ENCODE peak calls at places on chromosomes 7 and 10, in four cellular contexts. Q is HL-60, L is left ventricle myocardium inferior, H is neural progenitor cell. B is an unnamed sample. For H3K27me3, the result is how much of the 10 kb centered on the place peaks cover.

GRCh38 chr10:124524991-124525653 is 63.5 kb downstream of the LHPP start:
- DNase-seq in L (peak), Q (no peak), H (no peak), B (no peak)

GRCh38 chr10:4691776-4692175 is 134.2 kb upstream of the AKR1E2 start:
- DNase-seq in H (no peak), L (no peak), Q (no peak), B (no peak)

GRCh38 chr7:130699686-130700085 is 13.3 kb upstream of the TSGA13 start:
- DNase-seq in L (no peak), H (no peak), Q (no peak), B (no peak)

GRCh38 chr10:131928248-131929095 is 27.7 kb downstream of the PPP2R2D start:
- DNase-seq in H (no peak), L (peak), Q (no peak), B (no peak)

GRCh38 chr7:14826426-14826825 is 76.1 kb downstream of the DGKB start:
- DNase-seq in Q (no peak), L (no peak), H (no peak), B (no peak)

GRCh38 chr7:71521506-71521905 is 389.6 kb downstream of the GALNT17 start:
- DNase-seq in L (no peak), Q (no peak), H (no peak), B (no peak)

GRCh38 chr7:106382129-106382528 is 97.3 kb upstream of the NAMPT start:
- DNase-seq in L (no peak), Q (no peak), H (no peak), B (no peak)

GRCh38 chr7:101488826-101489572 is 126.3 kb downstream of the COL26A1 start:
- DNase-seq in Q (no peak), L (no peak), H (no peak), B (peak)

GRCh38 chr10:129837909-129838582 is 126.0 kb downstream of the EBF3 start:
- DNase-seq in Q (no peak), L (no peak), H (no peak), B (no peak)

GRCh38 chr10:4074559-4075407 is 289.8 kb upstream of the KLF6 start:
- DNase-seq in Q (no peak), H (no peak), L (peak), B (no peak)

GRCh38 chr10:75042292-75042974 is 69.0 kb upstream of the SAMD8 start:
- DNase-seq in Q (no peak), H (no peak), L (no peak), B (no peak)

GRCh38 chr7:34133356-34133982 is 228.1 kb downstream of the BMPER start:
- DNase-seq in L (no peak), H (no peak), Q (no peak), B (no peak)

GRCh38 chr10:8331387-8331786 is 276.9 kb downstream of the GATA3 start:
- DNase-seq in Q (no peak), L (no peak), H (no peak), B (no peak)

GRCh38 chr7:44262031-44262430 is 61.3 kb downstream of the YKT6 start:
- DNase-seq in Q (no peak), H (no peak), L (no peak), B (no peak)

GRCh38 chr10:926075-926698 is 5.3 kb downstream of the LARP4B start:
- DNase-seq in H (no peak), Q (no peak), L (no peak), B (no peak)

GRCh38 chr10:102367441-102367840 is 28.1 kb upstream of the NFKB2 start:
- DNase-seq in Q (no peak), L (no peak), H (no peak), B (no peak)

GRCh38 chr7:37342665-37343471 is 105.8 kb downstream of the ELMO1 start:
- DNase-seq in H (no peak), Q (peak), L (no peak), B (no peak)

GRCh38 chr7:142857625-142858024 is 2.7 kb downstream of the EPHB6 start:
- DNase-seq in Q (no peak), L (no peak), H (no peak), B (no peak)

GRCh38 chr10:69061305-69062161 is 26.4 kb upstream of the SRGN start:
- DNase-seq in Q (peak), L (peak), H (no peak), B (no peak)

GRCh38 chr7:132537451-132537850 is 38.8 kb downstream of the PLXNA4 start:
- DNase-seq in Q (no peak), H (no peak), L (no peak), B (no peak)

GRCh38 chr7:107075863-107076574 is 31.5 kb downstream of the PRKAR2B start:
- DNase-seq in Q (no peak), H (no peak), L (no peak), B (no peak)

GRCh38 chr7:3998060-3998459 is 684.0 kb upstream of the FOXK1 start:
- DNase-seq in Q (no peak), H (no peak), L (no peak), B (no peak)

GRCh38 chr7:137084607-137085380 is 216.3 kb downstream of the CHRM2 start:
- DNase-seq in Q (no peak), H (no peak), L (no peak), B (no peak)

GRCh38 chr7:1532456-1533254 is 2.2 kb downstream of the MAFK start:
- DNase-seq in L (peak), Q (peak), H (no peak), B (no peak)

GRCh38 chr7:94971051-94971867 is 63.9 kb downstream of the PPP1R9A start:
- DNase-seq in H (no peak), Q (no peak), L (no peak), B (no peak)

GRCh38 chr7:19920200-19920599 is 146.8 kb upstream of the TMEM196 start:
- DNase-seq in Q (no peak), H (no peak), L (no peak), B (no peak)

GRCh38 chr7:105932835-105933477 is 30.1 kb upstream of the CDHR3 start:
- DNase-seq in H (peak), L (no peak), Q (no peak), B (no peak)

GRCh38 chr10:119595134-119595714 is 1.5 kb downstream of the TIAL1 start:
- DNase-seq in L (no peak), H (peak), Q (no peak), B (peak)

GRCh38 chr10:57898231-57898630 is 369.5 kb downstream of the IPMK start:
- DNase-seq in L (no peak), Q (no peak), H (no peak), B (no peak)

GRCh38 chr10:43809211-43809930 is 160.7 kb upstream of the ZNF32 start:
- DNase-seq in L (no peak), Q (no peak), H (no peak), B (no peak)

GRCh38 chr7:6691609-6692106 is 15.1 kb downstream of the ZNF12 start:
- DNase-seq in Q (no peak), L (no peak), H (no peak), B (no peak)

GRCh38 chr10:73893386-73893785 is 17.5 kb upstream of the PLAU start:
- DNase-seq in Q (no peak), H (no peak), L (no peak), B (no peak)

GRCh38 chr10:15485684-15486316 is 114.7 kb upstream of the FAM171A1 start:
- DNase-seq in Q (no peak), L (no peak), H (no peak), B (no peak)

GRCh38 chr7:128458956-128459355 is 3.3 kb downstream of the HILPDA start:
- DNase-seq in H (no peak), L (no peak), Q (no peak), B (no peak)

DNA sequence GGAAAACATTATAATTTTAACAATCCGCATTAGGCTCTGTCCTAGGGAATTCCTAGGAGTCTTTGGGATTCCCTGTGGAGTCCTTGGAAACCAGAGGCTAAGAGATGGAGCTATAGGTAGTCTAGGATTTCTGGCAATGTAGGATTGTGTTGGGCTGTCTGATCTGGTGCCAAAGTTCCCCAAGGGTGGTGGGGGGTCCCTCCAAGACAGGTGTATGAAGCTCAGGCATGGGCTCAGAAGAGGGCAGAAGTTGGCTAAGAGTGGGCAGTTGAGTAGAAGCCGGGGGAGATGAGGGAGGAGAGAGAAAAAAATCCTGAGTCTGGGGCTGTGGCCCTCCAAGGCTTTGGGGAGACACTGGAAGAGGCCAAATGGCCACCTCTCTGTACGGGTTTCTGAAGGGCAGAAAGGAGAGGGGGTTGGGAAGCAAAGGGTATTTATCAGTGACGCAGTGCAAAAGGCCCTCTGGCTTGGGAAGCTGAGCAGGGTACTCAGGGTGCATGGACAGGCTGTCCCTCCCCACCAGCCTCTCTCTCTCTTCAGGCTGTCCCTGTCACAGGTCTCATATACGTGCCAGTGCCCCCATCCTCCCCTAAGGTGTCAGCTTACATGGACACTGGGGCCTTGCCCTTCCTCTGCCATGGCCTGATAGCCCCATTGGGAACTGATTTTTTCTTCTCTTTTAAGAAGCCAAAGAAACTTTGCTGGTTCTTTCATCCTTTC is 923 bp downstream of the HOXA6 start:
- DNase-seq in H (no peak), L (no peak), Q (no peak), B (no peak)
- H3K27me3 ChIP-seq in H (half or more), L (half or more), Q (under half), B (under half)

DNA sequence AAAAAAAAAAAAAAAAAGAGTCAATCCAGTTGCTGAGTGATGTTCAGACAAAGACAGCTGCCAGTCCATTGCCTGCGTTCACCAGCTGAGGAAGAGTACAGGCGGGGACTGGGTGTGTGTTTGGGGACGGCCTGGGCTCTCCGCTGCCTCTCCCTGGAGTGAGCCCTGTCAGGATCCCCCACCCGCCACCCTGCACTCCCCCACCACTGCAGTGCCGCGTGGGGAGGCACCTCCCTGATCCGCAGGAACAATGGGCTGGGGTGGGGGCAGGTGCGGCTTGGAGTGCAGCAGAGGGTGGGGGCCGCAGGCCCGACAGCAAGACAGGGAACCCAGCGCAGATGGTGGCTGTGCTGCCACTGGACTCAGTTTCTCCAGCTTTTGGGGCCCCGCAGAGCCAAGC is 1.4 kb downstream of the HSPA12A start:
- DNase-seq in H (peak), L (no peak), Q (no peak), B (peak)
- H3K27me3 ChIP-seq in H (half or more), L (under half), Q (under half), B (under half)

GRCh38 chr10:71045188-71045841 is 156.9 kb upstream of the PCBD1 start:
- DNase-seq in H (no peak), L (no peak), Q (no peak), B (no peak)
- H3K27me3 ChIP-seq in H (under half), L (under half), Q (under half), B (under half)

GRCh38 chr7:47211467-47212121 is 370.3 kb downstream of the TNS3 start:
- DNase-seq in H (no peak), L (no peak), Q (no peak), B (no peak)

GRCh38 chr7:47215049-47215448 is 366.9 kb downstream of the TNS3 start:
- DNase-seq in H (no peak), L (no peak), Q (no peak), B (no peak)

GRCh38 chr7:47210283-47210854 is 371.5 kb downstream of the TNS3 start:
- DNase-seq in H (no peak), Q (no peak), L (no peak), B (no peak)

GRCh38 chr7:47215640-47216039 is 366.3 kb downstream of the TNS3 start:
- DNase-seq in L (no peak), H (no peak), Q (no peak), B (no peak)

DNA sequence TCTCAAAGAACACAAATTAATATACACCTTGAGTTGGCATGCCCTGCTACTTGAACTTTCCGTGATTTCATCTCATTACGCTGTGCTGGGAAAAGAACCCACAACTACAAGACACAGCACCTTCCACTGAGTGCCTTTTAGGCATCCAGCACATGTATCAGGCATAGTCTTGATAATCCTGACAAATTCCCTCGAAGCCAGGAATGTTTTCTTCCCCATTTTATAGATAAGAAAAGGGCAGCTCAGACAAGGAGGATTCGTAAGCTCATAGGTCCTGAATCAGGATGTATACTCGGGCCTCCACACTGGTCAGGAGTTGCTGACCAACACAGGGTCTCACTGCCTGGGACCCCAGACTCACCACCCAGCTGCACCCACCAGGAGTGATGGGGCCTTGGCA is 368.6 kb downstream of the TNS3 start:
- DNase-seq in H (no peak), L (no peak), Q (no peak), B (no peak)
- H3K27me3 ChIP-seq in H (under half), L (under half), Q (under half), B (under half)

DNA sequence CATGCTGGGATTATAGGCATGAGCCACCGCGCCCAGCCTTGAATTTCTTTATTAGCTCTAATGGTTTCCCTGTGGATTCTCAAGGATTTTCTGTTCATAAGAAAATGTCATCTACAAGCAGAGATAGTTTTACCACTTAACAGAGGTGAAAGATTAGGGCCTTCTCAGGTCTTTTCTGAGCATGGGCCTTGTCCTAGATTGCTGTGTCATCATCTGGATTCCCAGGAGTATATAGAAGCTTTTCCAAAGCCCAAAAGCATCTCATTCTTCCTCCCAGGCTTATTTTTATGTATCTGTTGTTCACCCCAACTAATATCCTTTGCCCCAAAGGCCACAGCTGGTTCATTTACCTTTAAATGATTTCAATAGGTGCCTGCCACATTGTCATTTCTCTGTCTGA is 13.7 kb upstream of the ZNF248 start:
- DNase-seq in Q (no peak), L (no peak), H (no peak), B (no peak)
- H3K27me3 ChIP-seq in Q (under half), L (under half), H (under half), B (under half)

GRCh38 chr10:49761201-49761788 is 828 bp downstream of the OGDHL start:
- DNase-seq in H (peak), Q (no peak), L (no peak), B (no peak)

GRCh38 chr10:49760789-49761188 is 1.3 kb downstream of the OGDHL start:
- DNase-seq in Q (no peak), L (no peak), H (no peak), B (no peak)

GRCh38 chr10:49762566-49762877 is 399 bp upstream of the OGDHL start:
- DNase-seq in L (no peak), Q (no peak), H (no peak), B (no peak)

GRCh38 chr10:49759787-49760551 is 2.2 kb downstream of the OGDHL start:
- DNase-seq in Q (no peak), L (no peak), H (no peak), B (no peak)

DNA sequence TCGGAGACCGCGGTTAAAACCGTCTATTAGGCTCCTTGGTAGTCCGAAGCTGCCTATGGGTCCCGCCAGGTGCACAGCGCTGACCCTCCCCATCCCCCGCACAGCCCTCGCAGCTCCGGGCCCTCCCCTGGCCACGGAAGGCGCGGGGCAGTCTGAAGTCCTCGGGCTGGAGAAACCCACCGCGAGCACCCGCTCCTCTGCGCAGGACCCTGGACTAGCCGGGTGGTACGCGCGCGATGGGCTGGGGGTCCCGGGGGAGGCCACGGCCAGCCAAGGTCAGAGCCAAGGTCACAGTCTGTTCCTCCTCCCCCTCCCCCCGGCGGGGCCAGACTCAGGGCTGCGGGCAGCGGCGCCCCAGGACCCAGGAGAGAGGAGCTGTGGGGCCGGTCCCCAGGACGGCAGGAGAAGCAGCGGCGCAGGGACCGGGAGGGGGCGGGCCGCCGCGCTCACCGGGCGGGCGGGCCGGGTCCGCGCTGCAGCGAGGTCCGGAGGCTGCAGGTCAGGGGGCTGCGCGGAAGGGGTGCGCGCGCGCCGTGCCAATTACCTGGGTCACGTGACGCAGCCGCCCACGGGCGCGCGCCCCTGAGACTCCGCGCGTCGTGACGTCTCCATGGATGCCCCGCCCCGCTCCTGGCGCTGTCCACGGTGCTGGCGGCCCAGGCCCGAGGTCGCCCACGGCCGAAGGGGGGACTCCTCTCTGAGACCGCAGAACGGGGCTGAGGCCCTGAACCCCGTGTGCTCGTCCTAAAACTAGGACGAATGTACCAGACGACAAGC is at the start of gene OGDHL:
- DNase-seq in H (peak), L (peak), Q (peak), B (peak)
- H3K27me3 ChIP-seq in H (under half), L (half or more), Q (under half), B (under half)

DNA sequence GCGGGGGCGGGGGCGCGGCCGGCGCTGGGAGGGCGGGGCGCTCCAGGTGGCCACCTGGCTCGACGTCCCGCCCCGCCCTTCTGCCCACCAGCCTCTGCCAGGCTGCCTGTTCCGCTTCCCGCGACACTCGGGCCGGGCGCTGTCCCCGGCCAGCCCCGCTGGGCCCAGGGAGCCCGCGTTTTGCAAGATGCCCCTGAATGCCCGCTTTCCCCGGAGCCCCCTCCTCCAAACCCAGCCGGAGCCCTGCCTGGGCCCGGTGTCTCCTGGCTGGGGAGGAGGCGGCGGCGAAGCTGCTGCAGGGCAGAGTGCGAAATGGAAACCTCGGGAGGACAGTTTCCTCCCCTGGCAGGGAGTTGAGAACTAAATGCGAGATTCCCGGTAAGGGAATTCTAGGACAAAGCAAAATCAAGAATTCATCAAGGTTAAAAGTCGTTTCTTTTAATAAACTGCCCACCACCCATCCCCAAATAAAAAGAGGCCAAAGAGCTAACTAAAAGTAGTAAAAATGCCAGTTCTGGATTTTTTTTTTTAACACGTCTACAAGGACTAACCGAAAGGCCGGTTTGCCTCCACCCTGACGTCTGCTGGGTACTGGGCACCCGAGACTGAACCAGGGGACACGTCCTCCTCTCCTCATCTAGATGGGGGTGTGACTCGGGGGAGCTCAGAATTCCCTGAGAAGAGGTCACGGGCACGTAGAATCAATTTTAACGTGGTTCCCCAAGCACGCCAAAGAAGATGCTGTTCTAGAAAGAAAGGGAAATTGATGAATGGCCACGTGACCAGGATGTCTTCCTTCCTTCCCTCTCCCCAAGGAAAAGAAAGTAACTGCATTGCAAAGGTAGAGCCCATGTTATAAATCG is 200.4 kb upstream of the NFE2L3 start:
- DNase-seq in H (peak), Q (no peak), L (no peak), B (no peak)
- H3K27me3 ChIP-seq in H (under half), Q (under half), L (under half), B (under half)

B was measured in HAP-1.